ENCODE peak calls at places on chromosomes 7 and 10, in seven cellular contexts. One of them, this sample, is unnamed.

GRCh38 chr7:99255463-99255862 is 17.2 kb upstream of the MYH16 start:
- DNase-seq in hepatocyte: no peak
- DNase-seq in effector memory CD4-positive, alpha-beta T cell: no peak
- DNase-seq in naive thymus-derived CD4-positive, alpha-beta T cell: no peak
- DNase-seq in GM23338: no peak
- DNase-seq in coronary artery: no peak
- DNase-seq in body of pancreas: no peak
- DNase-seq in this sample: no peak

GRCh38 chr7:8214162-8214897 is 47.6 kb downstream of the ICA1 start:
- DNase-seq in hepatocyte: peak
- DNase-seq in effector memory CD4-positive, alpha-beta T cell: no peak
- DNase-seq in naive thymus-derived CD4-positive, alpha-beta T cell: no peak
- DNase-seq in GM23338: no peak
- DNase-seq in coronary artery: no peak
- DNase-seq in body of pancreas: no peak
- DNase-seq in this sample: no peak

GRCh38 chr10:27819781-27820531 is 74.3 kb upstream of the MKX start:
- DNase-seq in hepatocyte: peak
- DNase-seq in effector memory CD4-positive, alpha-beta T cell: no peak
- DNase-seq in naive thymus-derived CD4-positive, alpha-beta T cell: no peak
- DNase-seq in GM23338: no peak
- DNase-seq in coronary artery: no peak
- DNase-seq in body of pancreas: peak
- DNase-seq in this sample: no peak

GRCh38 chr7:30252885-30253795 is 31.3 kb upstream of the ZNRF2 start:
- DNase-seq in hepatocyte: peak
- DNase-seq in effector memory CD4-positive, alpha-beta T cell: no peak
- DNase-seq in naive thymus-derived CD4-positive, alpha-beta T cell: no peak
- DNase-seq in GM23338: no peak
- DNase-seq in coronary artery: no peak
- DNase-seq in body of pancreas: peak
- DNase-seq in this sample: no peak

GRCh38 chr7:66697451-66698438 is 42.8 kb upstream of the RABGEF1 start:
- DNase-seq in hepatocyte: no peak
- DNase-seq in effector memory CD4-positive, alpha-beta T cell: no peak
- DNase-seq in naive thymus-derived CD4-positive, alpha-beta T cell: no peak
- DNase-seq in GM23338: no peak
- DNase-seq in coronary artery: peak
- DNase-seq in body of pancreas: no peak
- DNase-seq in this sample: no peak

GRCh38 chr10:95221124-95221523 is 27.1 kb downstream of the ACSM6 start:
- DNase-seq in hepatocyte: no peak
- DNase-seq in effector memory CD4-positive, alpha-beta T cell: no peak
- DNase-seq in naive thymus-derived CD4-positive, alpha-beta T cell: no peak
- DNase-seq in GM23338: peak
- DNase-seq in coronary artery: no peak
- DNase-seq in body of pancreas: no peak
- DNase-seq in this sample: no peak

GRCh38 chr10:36489928-36490279 is 635.5 kb upstream of the ANKRD30A start:
- DNase-seq in hepatocyte: no peak
- DNase-seq in effector memory CD4-positive, alpha-beta T cell: no peak
- DNase-seq in naive thymus-derived CD4-positive, alpha-beta T cell: no peak
- DNase-seq in GM23338: no peak
- DNase-seq in coronary artery: no peak
- DNase-seq in body of pancreas: no peak
- DNase-seq in this sample: no peak

GRCh38 chr10:109587366-109587765 is 335.9 kb downstream of the XPNPEP1 start:
- DNase-seq in hepatocyte: no peak
- DNase-seq in effector memory CD4-positive, alpha-beta T cell: no peak
- DNase-seq in naive thymus-derived CD4-positive, alpha-beta T cell: no peak
- DNase-seq in GM23338: no peak
- DNase-seq in coronary artery: no peak
- DNase-seq in body of pancreas: no peak
- DNase-seq in this sample: no peak

GRCh38 chr10:15695852-15696251 is 23.9 kb downstream of the ITGA8 start:
- DNase-seq in hepatocyte: no peak
- DNase-seq in effector memory CD4-positive, alpha-beta T cell: no peak
- DNase-seq in naive thymus-derived CD4-positive, alpha-beta T cell: no peak
- DNase-seq in GM23338: peak
- DNase-seq in coronary artery: no peak
- DNase-seq in body of pancreas: no peak
- DNase-seq in this sample: no peak

GRCh38 chr7:145557805-145558204 is 558.8 kb upstream of the CNTNAP2 start:
- DNase-seq in hepatocyte: no peak
- DNase-seq in effector memory CD4-positive, alpha-beta T cell: no peak
- DNase-seq in naive thymus-derived CD4-positive, alpha-beta T cell: no peak
- DNase-seq in GM23338: no peak
- DNase-seq in coronary artery: no peak
- DNase-seq in body of pancreas: no peak
- DNase-seq in this sample: no peak

GRCh38 chr10:72460271-72460670 is 105.6 kb upstream of the DNAJB12 start:
- DNase-seq in hepatocyte: no peak
- DNase-seq in effector memory CD4-positive, alpha-beta T cell: no peak
- DNase-seq in naive thymus-derived CD4-positive, alpha-beta T cell: no peak
- DNase-seq in GM23338: no peak
- DNase-seq in coronary artery: no peak
- DNase-seq in body of pancreas: no peak
- DNase-seq in this sample: no peak

GRCh38 chr10:624312-624604 is 65.2 kb downstream of the DIP2C start:
- DNase-seq in hepatocyte: no peak
- DNase-seq in effector memory CD4-positive, alpha-beta T cell: no peak
- DNase-seq in naive thymus-derived CD4-positive, alpha-beta T cell: no peak
- DNase-seq in GM23338: no peak
- DNase-seq in coronary artery: no peak
- DNase-seq in body of pancreas: no peak
- DNase-seq in this sample: no peak

GRCh38 chr7:69597278-69598076 is 798 bp upstream of the AUTS2 start:
- DNase-seq in hepatocyte: peak
- DNase-seq in effector memory CD4-positive, alpha-beta T cell: no peak
- DNase-seq in naive thymus-derived CD4-positive, alpha-beta T cell: peak
- DNase-seq in GM23338: peak
- DNase-seq in coronary artery: peak
- DNase-seq in body of pancreas: peak
- DNase-seq in this sample: peak

GRCh38 chr7:37765872-37766525 is 82.4 kb upstream of the NME8 start:
- DNase-seq in hepatocyte: no peak
- DNase-seq in effector memory CD4-positive, alpha-beta T cell: no peak
- DNase-seq in naive thymus-derived CD4-positive, alpha-beta T cell: no peak
- DNase-seq in GM23338: no peak
- DNase-seq in coronary artery: no peak
- DNase-seq in body of pancreas: no peak
- DNase-seq in this sample: no peak

GRCh38 chr7:68629-69028 is 123.7 kb upstream of the FAM20C start:
- DNase-seq in hepatocyte: no peak
- DNase-seq in effector memory CD4-positive, alpha-beta T cell: no peak
- DNase-seq in naive thymus-derived CD4-positive, alpha-beta T cell: no peak
- DNase-seq in GM23338: peak
- DNase-seq in coronary artery: no peak
- DNase-seq in body of pancreas: no peak
- DNase-seq in this sample: no peak

GRCh38 chr10:48238826-48239520 is 35.5 kb downstream of the FRMPD2 start:
- DNase-seq in hepatocyte: no peak
- DNase-seq in effector memory CD4-positive, alpha-beta T cell: no peak
- DNase-seq in naive thymus-derived CD4-positive, alpha-beta T cell: no peak
- DNase-seq in GM23338: no peak
- DNase-seq in coronary artery: no peak
- DNase-seq in body of pancreas: no peak
- DNase-seq in this sample: no peak

GRCh38 chr10:110357252-110357780 is 52.6 kb upstream of the SMNDC1 start:
- DNase-seq in hepatocyte: peak
- DNase-seq in effector memory CD4-positive, alpha-beta T cell: peak
- DNase-seq in naive thymus-derived CD4-positive, alpha-beta T cell: peak
- DNase-seq in GM23338: no peak
- DNase-seq in coronary artery: no peak
- DNase-seq in body of pancreas: no peak
- DNase-seq in this sample: peak

GRCh38 chr7:137130751-137131158 is 212.8 kb downstream of the PTN start:
- DNase-seq in hepatocyte: no peak
- DNase-seq in effector memory CD4-positive, alpha-beta T cell: no peak
- DNase-seq in naive thymus-derived CD4-positive, alpha-beta T cell: no peak
- DNase-seq in GM23338: peak
- DNase-seq in coronary artery: no peak
- DNase-seq in body of pancreas: no peak
- DNase-seq in this sample: no peak

DNA sequence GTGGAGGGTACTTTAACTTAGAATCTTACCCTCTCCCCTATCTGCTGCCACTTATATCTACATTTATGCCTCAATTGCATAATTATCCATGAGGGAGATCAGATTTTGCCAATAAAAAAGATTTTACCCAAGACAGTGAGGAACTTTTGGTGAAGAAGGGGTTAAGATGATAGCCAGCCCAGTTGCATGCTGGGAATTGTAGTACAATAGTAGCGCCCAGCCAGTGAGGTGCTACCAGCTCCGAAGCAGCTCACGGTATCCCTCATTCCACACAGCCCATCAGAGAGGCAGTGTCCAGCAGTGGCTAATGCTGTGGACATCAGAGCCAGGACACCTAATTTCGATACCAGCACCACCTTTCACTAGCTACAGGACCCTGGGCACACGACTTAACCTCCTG is 5.9 kb upstream of the LGI1 start:
- DNase-seq in hepatocyte: peak
- DNase-seq in effector memory CD4-positive, alpha-beta T cell: no peak
- DNase-seq in naive thymus-derived CD4-positive, alpha-beta T cell: no peak
- DNase-seq in GM23338: peak
- DNase-seq in coronary artery: no peak
- DNase-seq in body of pancreas: no peak
- DNase-seq in this sample: no peak
- H3K4me3 ChIP-seq in hepatocyte: no peak
- H3K4me3 ChIP-seq in effector memory CD4-positive, alpha-beta T cell: no peak
- H3K4me3 ChIP-seq in naive thymus-derived CD4-positive, alpha-beta T cell: peak
- H3K4me3 ChIP-seq in GM23338: peak
- H3K4me3 ChIP-seq in coronary artery: peak
- H3K4me3 ChIP-seq in body of pancreas: no peak
- H3K4me3 ChIP-seq in this sample: no peak

GRCh38 chr7:155893664-155894063 is 81.4 kb upstream of the SHH start:
- DNase-seq in hepatocyte: no peak
- DNase-seq in effector memory CD4-positive, alpha-beta T cell: no peak
- DNase-seq in naive thymus-derived CD4-positive, alpha-beta T cell: no peak
- DNase-seq in GM23338: no peak
- DNase-seq in coronary artery: no peak
- DNase-seq in body of pancreas: no peak
- DNase-seq in this sample: no peak
- H3K27ac ChIP-seq in hepatocyte: no peak
- H3K27ac ChIP-seq in effector memory CD4-positive, alpha-beta T cell: no peak
- H3K27ac ChIP-seq in naive thymus-derived CD4-positive, alpha-beta T cell: no peak
- H3K27ac ChIP-seq in GM23338: no peak
- H3K27ac ChIP-seq in coronary artery: no peak
- H3K27ac ChIP-seq in body of pancreas: no peak
- H3K27ac ChIP-seq in this sample: no peak

GRCh38 chr7:24908757-24909156 is 71.2 kb downstream of the OSBPL3 start:
- DNase-seq in hepatocyte: no peak
- DNase-seq in effector memory CD4-positive, alpha-beta T cell: no peak
- DNase-seq in naive thymus-derived CD4-positive, alpha-beta T cell: no peak
- DNase-seq in GM23338: no peak
- DNase-seq in coronary artery: no peak
- DNase-seq in body of pancreas: no peak
- DNase-seq in this sample: no peak

GRCh38 chr7:24910551-24911212 is 69.3 kb downstream of the OSBPL3 start:
- DNase-seq in hepatocyte: no peak
- DNase-seq in effector memory CD4-positive, alpha-beta T cell: no peak
- DNase-seq in naive thymus-derived CD4-positive, alpha-beta T cell: no peak
- DNase-seq in GM23338: no peak
- DNase-seq in coronary artery: no peak
- DNase-seq in body of pancreas: no peak
- DNase-seq in this sample: no peak

GRCh38 chr7:24905996-24906770 is 73.8 kb downstream of the OSBPL3 start:
- DNase-seq in hepatocyte: no peak
- DNase-seq in effector memory CD4-positive, alpha-beta T cell: no peak
- DNase-seq in naive thymus-derived CD4-positive, alpha-beta T cell: no peak
- DNase-seq in GM23338: no peak
- DNase-seq in coronary artery: no peak
- DNase-seq in body of pancreas: no peak
- DNase-seq in this sample: no peak

GRCh38 chr7:24908166-24908565 is 71.8 kb downstream of the OSBPL3 start:
- DNase-seq in hepatocyte: no peak
- DNase-seq in effector memory CD4-positive, alpha-beta T cell: no peak
- DNase-seq in naive thymus-derived CD4-positive, alpha-beta T cell: no peak
- DNase-seq in GM23338: no peak
- DNase-seq in coronary artery: no peak
- DNase-seq in body of pancreas: no peak
- DNase-seq in this sample: no peak

DNA sequence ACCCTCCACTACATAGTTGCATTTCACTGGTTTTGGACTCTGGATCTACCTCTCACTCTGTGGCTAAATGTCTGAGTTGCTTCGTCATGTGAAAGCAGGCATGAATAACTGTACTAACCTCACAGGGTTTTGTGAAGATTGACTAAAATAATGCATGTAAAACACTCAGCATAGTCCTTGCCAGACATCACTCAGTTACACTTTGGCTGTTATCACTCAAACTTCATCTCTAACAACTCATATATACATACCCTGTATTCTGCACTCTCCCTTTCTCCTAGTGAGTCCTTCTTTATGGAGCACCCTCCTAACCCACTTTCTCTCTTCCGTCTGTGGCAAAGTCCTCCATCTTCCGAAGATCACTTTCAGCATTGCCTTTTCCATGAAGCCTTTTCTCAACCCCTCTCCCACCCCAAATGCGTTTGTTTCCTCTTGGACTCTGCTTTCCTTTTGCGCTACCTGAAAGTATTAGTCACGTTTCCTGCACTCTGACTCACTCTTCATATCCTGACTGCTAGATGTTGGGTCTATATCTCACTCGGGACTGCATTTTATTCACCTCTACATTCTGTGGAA is 72.6 kb downstream of the OSBPL3 start:
- DNase-seq in hepatocyte: no peak
- DNase-seq in effector memory CD4-positive, alpha-beta T cell: peak
- DNase-seq in naive thymus-derived CD4-positive, alpha-beta T cell: peak
- DNase-seq in GM23338: no peak
- DNase-seq in coronary artery: no peak
- DNase-seq in body of pancreas: no peak
- DNase-seq in this sample: no peak
- H3K4me3 ChIP-seq in hepatocyte: no peak
- H3K4me3 ChIP-seq in effector memory CD4-positive, alpha-beta T cell: no peak
- H3K4me3 ChIP-seq in naive thymus-derived CD4-positive, alpha-beta T cell: peak
- H3K4me3 ChIP-seq in GM23338: no peak
- H3K4me3 ChIP-seq in coronary artery: no peak
- H3K4me3 ChIP-seq in body of pancreas: no peak
- H3K4me3 ChIP-seq in this sample: peak

GRCh38 chr7:5230272-5231067 is 40.4 kb downstream of the WIPI2 start:
- DNase-seq in hepatocyte: no peak
- DNase-seq in effector memory CD4-positive, alpha-beta T cell: no peak
- DNase-seq in naive thymus-derived CD4-positive, alpha-beta T cell: no peak
- DNase-seq in GM23338: no peak
- DNase-seq in coronary artery: no peak
- DNase-seq in body of pancreas: no peak
- DNase-seq in this sample: no peak

GRCh38 chr7:5231116-5231515 is 41.1 kb downstream of the WIPI2 start:
- DNase-seq in hepatocyte: no peak
- DNase-seq in effector memory CD4-positive, alpha-beta T cell: no peak
- DNase-seq in naive thymus-derived CD4-positive, alpha-beta T cell: no peak
- DNase-seq in GM23338: no peak
- DNase-seq in coronary artery: no peak
- DNase-seq in body of pancreas: no peak
- DNase-seq in this sample: no peak

GRCh38 chr7:5232485-5232837 is 42.4 kb downstream of the WIPI2 start:
- DNase-seq in hepatocyte: no peak
- DNase-seq in effector memory CD4-positive, alpha-beta T cell: no peak
- DNase-seq in naive thymus-derived CD4-positive, alpha-beta T cell: no peak
- DNase-seq in GM23338: no peak
- DNase-seq in coronary artery: no peak
- DNase-seq in body of pancreas: no peak
- DNase-seq in this sample: no peak

GRCh38 chr7:5232874-5233273 is 42.8 kb downstream of the WIPI2 start:
- DNase-seq in hepatocyte: no peak
- DNase-seq in effector memory CD4-positive, alpha-beta T cell: no peak
- DNase-seq in naive thymus-derived CD4-positive, alpha-beta T cell: no peak
- DNase-seq in GM23338: peak
- DNase-seq in coronary artery: no peak
- DNase-seq in body of pancreas: no peak
- DNase-seq in this sample: no peak

GRCh38 chr7:5231811-5232484 is 41.9 kb downstream of the WIPI2 start:
- DNase-seq in hepatocyte: no peak
- DNase-seq in effector memory CD4-positive, alpha-beta T cell: no peak
- DNase-seq in naive thymus-derived CD4-positive, alpha-beta T cell: no peak
- DNase-seq in GM23338: no peak
- DNase-seq in coronary artery: no peak
- DNase-seq in body of pancreas: no peak
- DNase-seq in this sample: no peak
- H3K27ac ChIP-seq in hepatocyte: no peak
- H3K27ac ChIP-seq in effector memory CD4-positive, alpha-beta T cell: no peak
- H3K27ac ChIP-seq in naive thymus-derived CD4-positive, alpha-beta T cell: peak
- H3K27ac ChIP-seq in GM23338: peak
- H3K27ac ChIP-seq in coronary artery: no peak
- H3K27ac ChIP-seq in body of pancreas: no peak
- H3K27ac ChIP-seq in this sample: no peak

This sample was measured in CD8-positive, alpha-beta memory T cell.